ENCODE peak calls at places on chromosome X, in six cellular contexts. One of them, this sample, is unnamed. For H3K4me1, the result is how much of the 10 kb centered on the place peaks cover.

GRCh38 chrX:45803383-45803921 is 602.8 kb upstream of the DIPK2B start:
- DNase-seq in sigmoid colon: no peak
- DNase-seq in kidney: no peak
- DNase-seq in GM23338: no peak
- DNase-seq in BE2C: no peak
- DNase-seq in left ventricle myocardium inferior: no peak
- DNase-seq in this sample: no peak

GRCh38 chrX:17741123-17741511 is 3.8 kb downstream of the SCML1 start:
- DNase-seq in sigmoid colon: no peak
- DNase-seq in kidney: no peak
- DNase-seq in GM23338: no peak
- DNase-seq in BE2C: no peak
- DNase-seq in left ventricle myocardium inferior: no peak
- DNase-seq in this sample: no peak

GRCh38 chrX:95071621-95072020 is 1397.6 kb downstream of the FAM133A start:
- DNase-seq in sigmoid colon: no peak
- DNase-seq in kidney: no peak
- DNase-seq in GM23338: no peak
- DNase-seq in BE2C: peak
- DNase-seq in left ventricle myocardium inferior: no peak
- DNase-seq in this sample: no peak

GRCh38 chrX:137428251-137428661 is 137.7 kb upstream of the ZIC3 start:
- DNase-seq in sigmoid colon: no peak
- DNase-seq in kidney: peak
- DNase-seq in GM23338: peak
- DNase-seq in BE2C: no peak
- DNase-seq in left ventricle myocardium inferior: no peak
- DNase-seq in this sample: peak

GRCh38 chrX:17474892-17475291 is 99.9 kb downstream of the NHS start:
- DNase-seq in sigmoid colon: no peak
- DNase-seq in kidney: no peak
- DNase-seq in GM23338: no peak
- DNase-seq in BE2C: no peak
- DNase-seq in left ventricle myocardium inferior: no peak
- DNase-seq in this sample: no peak

GRCh38 chrX:69155786-69156520 is 9.3 kb downstream of the PJA1 start:
- DNase-seq in sigmoid colon: no peak
- DNase-seq in kidney: no peak
- DNase-seq in GM23338: no peak
- DNase-seq in BE2C: no peak
- DNase-seq in left ventricle myocardium inferior: no peak
- DNase-seq in this sample: no peak

GRCh38 chrX:22349116-22349515 is 76.4 kb downstream of the CBLL2 start:
- DNase-seq in sigmoid colon: no peak
- DNase-seq in kidney: no peak
- DNase-seq in GM23338: no peak
- DNase-seq in BE2C: no peak
- DNase-seq in left ventricle myocardium inferior: no peak
- DNase-seq in this sample: no peak

GRCh38 chrX:139720136-139720535 is 12.2 kb upstream of the MCF2 start:
- DNase-seq in sigmoid colon: no peak
- DNase-seq in kidney: no peak
- DNase-seq in GM23338: peak
- DNase-seq in BE2C: no peak
- DNase-seq in left ventricle myocardium inferior: no peak
- DNase-seq in this sample: no peak

GRCh38 chrX:119693996-119694451 is 1.1 kb upstream of the SEPTIN6 start:
- DNase-seq in sigmoid colon: no peak
- DNase-seq in kidney: no peak
- DNase-seq in GM23338: peak
- DNase-seq in BE2C: no peak
- DNase-seq in left ventricle myocardium inferior: no peak
- DNase-seq in this sample: no peak

GRCh38 chrX:57286507-57287251 is at the start of gene FAAH2:
- DNase-seq in sigmoid colon: no peak
- DNase-seq in kidney: peak
- DNase-seq in GM23338: peak
- DNase-seq in BE2C: no peak
- DNase-seq in left ventricle myocardium inferior: no peak
- DNase-seq in this sample: no peak

GRCh38 chrX:99938464-99938863 is 471.6 kb downstream of the PCDH19 start:
- DNase-seq in sigmoid colon: peak
- DNase-seq in kidney: peak
- DNase-seq in GM23338: no peak
- DNase-seq in BE2C: no peak
- DNase-seq in left ventricle myocardium inferior: no peak
- DNase-seq in this sample: no peak

GRCh38 chrX:39063037-39063436 is 261.8 kb downstream of the MID1IP1 start:
- DNase-seq in sigmoid colon: no peak
- DNase-seq in kidney: no peak
- DNase-seq in GM23338: no peak
- DNase-seq in BE2C: no peak
- DNase-seq in left ventricle myocardium inferior: no peak
- DNase-seq in this sample: peak

GRCh38 chrX:84865113-84865512 is 138.6 kb upstream of the APOOL start:
- DNase-seq in sigmoid colon: no peak
- DNase-seq in kidney: no peak
- DNase-seq in GM23338: no peak
- DNase-seq in BE2C: no peak
- DNase-seq in left ventricle myocardium inferior: no peak
- DNase-seq in this sample: no peak

GRCh38 chrX:24149346-24150050 is at the start of gene ZFX:
- DNase-seq in sigmoid colon: peak
- DNase-seq in kidney: peak
- DNase-seq in GM23338: no peak
- DNase-seq in BE2C: peak
- DNase-seq in left ventricle myocardium inferior: peak
- DNase-seq in this sample: peak
- H3K4me1 ChIP-seq in sigmoid colon: half or more
- H3K4me1 ChIP-seq in kidney: under half
- H3K4me1 ChIP-seq in GM23338: under half
- H3K4me1 ChIP-seq in BE2C: under half
- H3K4me1 ChIP-seq in left ventricle myocardium inferior: half or more
- H3K4me1 ChIP-seq in this sample: half or more

GRCh38 chrX:156008915-156009314 is 11.4 kb downstream of the IL9R start:
- DNase-seq in sigmoid colon: no peak
- DNase-seq in kidney: no peak
- DNase-seq in GM23338: no peak
- DNase-seq in BE2C: no peak
- DNase-seq in left ventricle myocardium inferior: no peak
- DNase-seq in this sample: no peak
- TF ChIP-seq CTCF in sigmoid colon: no peak
- TF ChIP-seq CTCF in kidney: no peak
- TF ChIP-seq CTCF in GM23338: no peak
- TF ChIP-seq CTCF in BE2C: no peak
- TF ChIP-seq CTCF in left ventricle myocardium inferior: no peak
- TF ChIP-seq CTCF in this sample: no peak

GRCh38 chrX:147803948-147804347 is 107.8 kb upstream of the FMR1 start:
- DNase-seq in sigmoid colon: no peak
- DNase-seq in kidney: no peak
- DNase-seq in GM23338: peak
- DNase-seq in BE2C: no peak
- DNase-seq in left ventricle myocardium inferior: no peak
- DNase-seq in this sample: no peak
- H3K4me1 ChIP-seq in sigmoid colon: under half
- H3K4me1 ChIP-seq in kidney: under half
- H3K4me1 ChIP-seq in GM23338: under half
- H3K4me1 ChIP-seq in BE2C: under half
- H3K4me1 ChIP-seq in left ventricle myocardium inferior: under half
- H3K4me1 ChIP-seq in this sample: under half

GRCh38 chrX:153374426-153374825 is 26.7 kb downstream of the PNMA6E start:
- DNase-seq in sigmoid colon: no peak
- DNase-seq in kidney: no peak
- DNase-seq in GM23338: no peak
- DNase-seq in BE2C: no peak
- DNase-seq in left ventricle myocardium inferior: no peak
- DNase-seq in this sample: no peak
- TF ChIP-seq CTCF in sigmoid colon: no peak
- TF ChIP-seq CTCF in kidney: no peak
- TF ChIP-seq CTCF in GM23338: peak
- TF ChIP-seq CTCF in BE2C: no peak
- TF ChIP-seq CTCF in left ventricle myocardium inferior: no peak
- TF ChIP-seq CTCF in this sample: no peak

GRCh38 chrX:1502241-1502640 is 34.7 kb downstream of the P2RY8 start:
- DNase-seq in sigmoid colon: no peak
- DNase-seq in kidney: no peak
- DNase-seq in GM23338: no peak
- DNase-seq in BE2C: no peak
- DNase-seq in left ventricle myocardium inferior: no peak
- DNase-seq in this sample: no peak
- H3K4me1 ChIP-seq in sigmoid colon: under half
- H3K4me1 ChIP-seq in kidney: under half
- H3K4me1 ChIP-seq in GM23338: under half
- H3K4me1 ChIP-seq in BE2C: under half
- H3K4me1 ChIP-seq in left ventricle myocardium inferior: under half
- H3K4me1 ChIP-seq in this sample: under half

DNA sequence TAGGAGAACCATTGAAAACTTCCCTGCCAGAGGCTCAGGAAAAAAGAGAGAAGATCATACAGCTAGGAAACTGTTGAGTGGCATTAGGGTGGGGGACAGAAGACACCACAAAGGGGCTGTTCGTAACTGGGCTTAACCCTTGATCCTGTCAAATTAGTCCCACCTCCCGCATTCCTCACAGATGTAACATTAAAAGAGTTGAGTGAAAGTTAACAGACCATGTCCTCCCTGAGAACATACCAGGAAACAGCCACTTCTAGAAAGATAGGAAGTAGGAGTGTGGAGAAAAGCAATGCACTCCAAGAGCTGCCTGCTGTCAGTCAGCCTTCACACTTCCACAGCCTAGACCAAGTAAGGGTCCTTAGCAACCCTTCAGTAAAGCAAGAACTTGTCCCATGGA is 8.7 kb downstream of the SHROOM4 start:
- DNase-seq in sigmoid colon: no peak
- DNase-seq in kidney: no peak
- DNase-seq in GM23338: no peak
- DNase-seq in BE2C: no peak
- DNase-seq in left ventricle myocardium inferior: no peak
- DNase-seq in this sample: no peak
- TF ChIP-seq CTCF in sigmoid colon: no peak
- TF ChIP-seq CTCF in kidney: no peak
- TF ChIP-seq CTCF in GM23338: no peak
- TF ChIP-seq CTCF in BE2C: no peak
- TF ChIP-seq CTCF in left ventricle myocardium inferior: no peak
- TF ChIP-seq CTCF in this sample: no peak

GRCh38 chrX:154350429-154351182 is 23.8 kb downstream of the FLNA start:
- DNase-seq in sigmoid colon: no peak
- DNase-seq in kidney: peak
- DNase-seq in GM23338: no peak
- DNase-seq in BE2C: no peak
- DNase-seq in left ventricle myocardium inferior: no peak
- DNase-seq in this sample: peak

GRCh38 chrX:154349979-154350378 is 24.5 kb downstream of the FLNA start:
- DNase-seq in sigmoid colon: no peak
- DNase-seq in kidney: no peak
- DNase-seq in GM23338: no peak
- DNase-seq in BE2C: no peak
- DNase-seq in left ventricle myocardium inferior: no peak
- DNase-seq in this sample: peak

GRCh38 chrX:154348646-154349358 is 25.6 kb downstream of the FLNA start:
- DNase-seq in sigmoid colon: peak
- DNase-seq in kidney: peak
- DNase-seq in GM23338: no peak
- DNase-seq in BE2C: no peak
- DNase-seq in left ventricle myocardium inferior: no peak
- DNase-seq in this sample: no peak

GRCh38 chrX:154348114-154348531 is 26.3 kb downstream of the FLNA start:
- DNase-seq in sigmoid colon: peak
- DNase-seq in kidney: peak
- DNase-seq in GM23338: no peak
- DNase-seq in BE2C: no peak
- DNase-seq in left ventricle myocardium inferior: no peak
- DNase-seq in this sample: no peak

DNA sequence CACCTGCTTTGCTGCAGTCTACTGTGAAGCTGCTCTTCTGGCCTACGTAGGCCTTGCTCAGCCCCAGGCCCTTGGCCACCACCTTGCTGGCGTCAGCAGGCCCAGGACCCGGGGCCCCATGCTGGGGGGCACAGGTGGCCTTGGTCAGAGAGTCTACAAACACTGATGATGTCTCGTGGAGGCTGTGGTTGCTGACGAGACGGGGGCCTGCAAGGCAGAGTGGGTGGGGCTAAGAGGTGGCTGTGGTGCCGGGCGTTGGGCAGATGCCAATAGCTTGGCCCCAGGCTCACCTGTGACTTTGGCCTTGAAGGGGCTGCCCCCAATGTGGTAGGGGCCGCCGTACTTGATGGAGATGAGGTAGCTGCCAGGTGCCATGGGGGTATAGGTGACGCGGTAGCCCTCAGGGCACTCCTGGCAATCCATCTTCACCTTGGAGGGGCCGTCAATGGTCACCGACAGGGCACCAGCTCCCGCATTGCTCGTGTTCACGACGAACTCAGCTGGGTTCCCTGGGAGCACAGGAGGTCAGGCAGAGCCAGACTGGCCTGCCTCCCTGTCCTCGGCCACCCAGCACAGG is 25.0 kb downstream of the FLNA start:
- DNase-seq in sigmoid colon: peak
- DNase-seq in kidney: peak
- DNase-seq in GM23338: no peak
- DNase-seq in BE2C: no peak
- DNase-seq in left ventricle myocardium inferior: no peak
- DNase-seq in this sample: no peak
- H3K4me1 ChIP-seq in sigmoid colon: under half
- H3K4me1 ChIP-seq in kidney: under half
- H3K4me1 ChIP-seq in GM23338: under half
- H3K4me1 ChIP-seq in BE2C: under half
- H3K4me1 ChIP-seq in left ventricle myocardium inferior: under half
- H3K4me1 ChIP-seq in this sample: under half